ENCODE peak calls at places on chromosomes 16 and 17, in ten cellular contexts. U is CD8-positive, alpha-beta memory T cell; T is AG04450; E is nephron progenitor cell; O is Calu3; Y is NCI-H1105 treated with DMSO at 0.1 percent for 48 hours; K is stomach; I is NCI-H2107; Z is A172; M is endodermal cell. C is an unnamed sample.

GRCh38 chr17:2449486-2449885 is 48.6 kb upstream of the MNT start:
- DNase-seq in O (no peak), E (no peak), K (no peak), T (no peak), Y (no peak), U (no peak), I (no peak), Z (no peak), M (no peak), C (no peak)

GRCh38 chr16:11149011-11149616 is 106.9 kb downstream of the SOCS1 start:
- DNase-seq in Z (peak), O (no peak), K (no peak), I (no peak), Y (no peak), T (no peak), U (no peak), E (no peak), M (peak), C (no peak)

GRCh38 chr16:30996324-30996999 is 11.5 kb downstream of the HSD3B7 start:
- DNase-seq in I (no peak), M (no peak), T (no peak), O (no peak), K (no peak), Y (no peak), Z (no peak), U (no peak), E (no peak), C (no peak)

GRCh38 chr17:43860927-43861622 is 14.1 kb downstream of the CD300LG start:
- DNase-seq in U (no peak), M (no peak), I (no peak), Z (no peak), Y (no peak), E (no peak), T (no peak), O (no peak), K (no peak), C (no peak)

GRCh38 chr17:37133131-37133530 is 184.4 kb downstream of the AATF start:
- DNase-seq in E (no peak), Y (no peak), Z (no peak), T (no peak), K (no peak), I (no peak), O (no peak), M (no peak), U (no peak), C (no peak)

GRCh38 chr16:14180431-14181059 is 109.4 kb downstream of the MRTFB start:
- DNase-seq in O (no peak), I (no peak), T (no peak), Z (no peak), M (peak), E (peak), K (no peak), U (no peak), Y (no peak), C (no peak)

GRCh38 chr16:81493755-81494433 is 49.3 kb downstream of the CMIP start:
- DNase-seq in M (peak), Y (no peak), E (no peak), O (peak), Z (peak), U (no peak), K (peak), T (peak), I (peak), C (no peak)

GRCh38 chr16:86529160-86529559 is 18.8 kb downstream of the FOXF1 start:
- DNase-seq in O (no peak), I (no peak), K (no peak), E (no peak), M (no peak), Y (no peak), Z (peak), U (no peak), T (no peak), C (no peak)

GRCh38 chr16:53358884-53359283 is 75.4 kb upstream of the RBL2 start:
- DNase-seq in Y (no peak), O (no peak), E (no peak), M (no peak), U (no peak), I (no peak), K (no peak), T (no peak), Z (no peak), C (no peak)

GRCh38 chr17:30905742-30906100 is 317 bp downstream of the TEFM start:
- DNase-seq in O (no peak), Z (peak), Y (no peak), T (no peak), U (peak), E (peak), M (no peak), K (no peak), I (no peak), C (no peak)

GRCh38 chr17:80001376-80001775 is 34.3 kb downstream of the TBC1D16 start:
- DNase-seq in T (no peak), Y (no peak), K (no peak), U (no peak), I (no peak), M (no peak), Z (no peak), E (no peak), O (no peak), C (no peak)

GRCh38 chr17:12789976-12790805 is 893 bp downstream of the ARHGAP44 start:
- DNase-seq in M (peak), I (no peak), T (no peak), U (no peak), K (peak), Z (no peak), O (peak), Y (peak), E (peak), C (no peak)

GRCh38 chr17:17994271-17994670 is 21.6 kb downstream of the DRC3 start:
- DNase-seq in K (peak), T (no peak), Y (peak), M (peak), O (no peak), Z (peak), U (no peak), I (no peak), E (peak), C (no peak)

GRCh38 chr17:69198238-69198637 is 30.4 kb downstream of the ABCA10 start:
- DNase-seq in I (no peak), Y (no peak), O (no peak), U (no peak), Z (no peak), E (no peak), T (no peak), K (no peak), M (no peak), C (no peak)

GRCh38 chr17:56629450-56630187 is 36.1 kb downstream of the NOG start:
- DNase-seq in I (no peak), U (no peak), T (peak), O (peak), Z (peak), K (no peak), E (peak), Y (no peak), M (peak), C (no peak)

GRCh38 chr17:21549107-21549687 is 143.1 kb upstream of the KCNJ18 start:
- DNase-seq in T (no peak), M (no peak), I (no peak), U (no peak), K (no peak), Z (peak), O (no peak), E (no peak), Y (no peak), C (peak)

C was measured in stimulated activated effector memory CD8-positive, alpha-beta T cell treated with anti-CD3 and anti-CD28 coated beads, Interleukin-12 subunit alpha, Interleukin-12 subunit beta, amount 100 ng/mL, for 72 hours.